ENCODE peak calls at places on chromosomes 4 and X, in nine cellular contexts. R is fibroblast of mammary gland, O is fibroblast of lung, X is endodermal cell, Q is heart right ventricle, Z is progenitor cell of endocrine pancreas, V is upper lobe of left lung, S is thoracic aorta, K is ascending aorta. W is an unnamed sample.
A peak's percentile ranks its signal among the peaks of the same experiment; 100 is the strongest.

GRCh38 chr4:176238157-176238608 is 30.8 kb downstream of the ASB5 start:
- DNase-seq in O (peak; percentile 87), S (no peak), R (peak; percentile 82), X (no peak), Z (no peak), K (no peak), V (no peak), Q (peak; percentile 14), W (no peak)

GRCh38 chrX:66632986-66633385 is 5.9 kb downstream of the EDA2R start:
- DNase-seq in O (peak; percentile 46), S (no peak), Q (no peak), V (no peak), X (no peak), R (peak; percentile 75), K (no peak), Z (no peak), W (no peak)

GRCh38 chr4:44563496-44563895 is 87.9 kb downstream of the YIPF7 start:
- DNase-seq in O (peak; percentile 2), V (no peak), S (no peak), R (no peak), X (no peak), K (no peak), Q (no peak), Z (no peak), W (no peak)

GRCh38 chr4:106365613-106366012 is 3.0 kb downstream of the GIMD1 start:
- DNase-seq in V (no peak), X (no peak), O (peak; percentile 96), Q (no peak), K (no peak), Z (no peak), R (peak; percentile 92), S (no peak), W (peak; percentile 77)

GRCh38 chr4:18479825-18480224 is 458.3 kb upstream of the LCORL start:
- DNase-seq in R (no peak), X (no peak), Q (no peak), S (no peak), K (no peak), V (no peak), Z (no peak), O (no peak), W (no peak)

GRCh38 chrX:48998391-48998790 is 3.7 kb downstream of the GRIPAP1 start:
- DNase-seq in Q (no peak), V (no peak), S (no peak), K (no peak), Z (no peak), O (no peak), R (no peak), X (no peak), W (peak; percentile 66)

GRCh38 chr4:188534297-188534696 is 395.1 kb downstream of the TRIML1 start:
- DNase-seq in V (no peak), K (no peak), O (no peak), Q (no peak), Z (no peak), S (no peak), R (no peak), X (no peak), W (no peak)

GRCh38 chrX:54494970-54495813 is 842 bp downstream of the FGD1 start:
- DNase-seq in Z (peak; percentile 24), R (peak; percentile 18), V (no peak), X (peak; percentile 61), Q (no peak), K (no peak), S (no peak), O (peak; percentile 35), W (no peak)

GRCh38 chr4:72326692-72327632 is 242.1 kb downstream of the ADAMTS3 start:
- DNase-seq in Z (no peak), O (peak; percentile 42), R (peak; percentile 57), V (no peak), X (no peak), S (no peak), K (no peak), Q (no peak), W (peak; percentile 30)

GRCh38 chrX:14359316-14359715 is 170.0 kb upstream of the GLRA2 start:
- DNase-seq in O (no peak), S (no peak), V (no peak), Z (no peak), X (no peak), Q (no peak), K (no peak), R (no peak), W (no peak)

GRCh38 chr4:10965196-10965595 is 280.6 kb upstream of the CLNK start:
- DNase-seq in V (no peak), X (no peak), R (no peak), S (no peak), Z (no peak), Q (no peak), K (no peak), O (peak; percentile 1), W (no peak)

GRCh38 chr4:123182289-123182688 is 214.3 kb upstream of the SPRY1 start:
- DNase-seq in Z (no peak), O (no peak), Q (no peak), S (no peak), V (no peak), X (no peak), R (no peak), K (no peak), W (no peak)

GRCh38 chr4:77877771-77878170 is 15.1 kb downstream of the MRPL1 start:
- DNase-seq in Z (no peak), Q (no peak), V (no peak), S (no peak), R (no peak), K (no peak), O (no peak), X (peak; percentile 92), W (no peak)

GRCh38 chr4:137124278-137124932 is 407.9 kb downstream of the PCDH18 start:
- DNase-seq in K (no peak), S (no peak), Q (peak; percentile 5), R (peak; percentile 85), Z (no peak), O (peak; percentile 55), X (no peak), V (no peak), W (peak; percentile 53)

GRCh38 chr4:184953971-184954370 is 64.3 kb upstream of the HELT start:
- DNase-seq in Q (no peak), K (no peak), O (no peak), X (no peak), S (no peak), V (no peak), R (no peak), Z (no peak), W (no peak)

GRCh38 chr4:184955636-184956035 is 62.7 kb upstream of the HELT start:
- DNase-seq in V (no peak), K (no peak), O (no peak), Q (no peak), S (no peak), R (no peak), Z (no peak), X (no peak), W (no peak)

GRCh38 chr4:184954482-184954881 is 63.8 kb upstream of the HELT start:
- DNase-seq in K (no peak), O (no peak), Z (no peak), R (no peak), X (no peak), V (no peak), Q (no peak), S (no peak), W (no peak)

GRCh38 chr4:184953421-184953820 is 64.9 kb upstream of the HELT start:
- DNase-seq in O (no peak), S (no peak), K (no peak), R (no peak), V (no peak), X (no peak), Z (no peak), Q (no peak), W (no peak)

GRCh38 chr4:184955116-184955515 is 63.2 kb upstream of the HELT start:
- DNase-seq in Q (no peak), V (no peak), R (no peak), S (no peak), K (no peak), X (no peak), O (no peak), Z (no peak), W (no peak)
- TF ChIP-seq CTCF in Q (no peak), V (no peak), R (no peak), S (no peak), K (no peak), X (no peak), O (no peak), Z (no peak), W (no peak)

GRCh38 chr4:101807351-101807750 is 16.8 kb downstream of the BANK1 start:
- DNase-seq in K (no peak), O (no peak), Z (no peak), X (no peak), S (no peak), R (no peak), V (no peak), Q (no peak), W (no peak)

GRCh38 chr4:101801957-101802356 is 11.4 kb downstream of the BANK1 start:
- DNase-seq in X (no peak), Z (no peak), O (no peak), S (no peak), V (no peak), Q (no peak), K (no peak), R (no peak), W (no peak)

GRCh38 chr4:101806914-101807313 is 16.4 kb downstream of the BANK1 start:
- DNase-seq in V (no peak), K (no peak), O (no peak), S (no peak), Z (no peak), Q (no peak), X (no peak), R (peak; percentile 25), W (peak; percentile 73)
- TF ChIP-seq CTCF in V (no peak), K (no peak), O (no peak), S (no peak), Z (no peak), Q (no peak), X (no peak), R (no peak), W (no peak)

GRCh38 chr4:8506006-8506372 is 65.4 kb downstream of the TRMT44 start:
- DNase-seq in S (no peak), V (no peak), K (no peak), X (no peak), Q (no peak), Z (no peak), R (no peak), O (no peak), W (no peak)
- TF ChIP-seq CTCF in S (no peak), V (no peak), K (no peak), X (no peak), Q (no peak), Z (no peak), R (no peak), O (no peak), W (no peak)

DNA sequence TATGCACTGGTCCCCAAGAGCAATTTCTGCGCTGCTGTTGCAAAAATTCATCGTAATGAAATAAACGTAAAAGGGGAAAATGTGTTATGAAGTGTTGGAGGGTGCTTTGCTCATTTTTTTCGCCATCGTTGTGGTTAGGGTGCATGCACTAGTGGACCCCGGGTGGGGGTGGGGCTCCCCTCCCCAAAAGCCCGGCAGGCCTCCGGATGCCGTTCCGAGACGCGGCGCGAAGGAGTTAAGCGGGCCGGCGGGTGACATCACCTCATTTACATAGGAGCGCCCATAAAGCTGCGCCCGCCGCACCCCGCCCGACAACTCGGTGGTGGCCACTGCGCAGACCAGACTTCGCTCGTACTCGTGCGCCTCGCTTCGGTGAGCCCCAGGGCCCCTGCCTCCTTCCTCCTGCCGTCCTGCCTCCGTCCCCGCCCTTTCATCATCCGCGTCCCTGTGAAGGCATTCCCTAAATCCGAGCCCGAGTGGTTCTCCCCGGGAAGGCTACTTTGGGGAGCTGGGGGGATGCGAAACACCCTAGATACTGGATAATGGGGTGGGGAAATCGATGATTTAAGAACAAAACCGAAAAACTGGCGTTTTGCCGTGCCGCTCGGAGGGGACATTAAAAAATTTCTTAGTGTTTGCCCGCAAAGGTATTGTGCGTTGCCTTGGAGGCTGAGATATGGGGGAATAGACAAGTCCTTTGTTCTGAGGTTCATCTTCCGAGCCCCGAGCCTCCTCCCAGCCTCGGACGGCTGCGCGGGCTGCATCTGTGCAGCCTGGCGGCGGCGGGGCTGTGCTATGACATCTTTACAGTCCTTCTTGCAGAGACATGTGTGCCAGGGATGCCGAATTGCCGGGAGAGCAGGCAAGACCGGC is at the start of gene TMSB4X:
- DNase-seq in Q (peak; percentile 83), S (peak; percentile 31), Z (peak; percentile 66), O (peak; percentile 76), X (peak; percentile 96), V (peak; percentile 81), K (no peak), R (peak; percentile 70), W (peak; percentile 92)
- TF ChIP-seq CTCF in Q (no peak), S (no peak), Z (no peak), O (no peak), X (no peak), V (no peak), K (no peak), R (no peak), W (no peak)